ENCODE peak calls at places on chromosome 10, in ten cellular contexts. P is body of pancreas, Z is MCF 10A, K is B cell, I is RWPE2, O is nephron progenitor cell, N is adrenal gland, H is fibroblast of pulmonary artery, E is GM20000, J is hepatocyte. M is an unnamed sample.

GRCh38 chr10:114282526-114282925 is 43.5 kb downstream of the VWA2 start:
- DNase-seq in H (no peak), Z (no peak), O (no peak), E (no peak), K (no peak), J (no peak), I (no peak), N (no peak), P (peak; percentile 4), M (no peak)

GRCh38 chr10:74922921-74923320 is 96.5 kb downstream of the KAT6B start:
- DNase-seq in K (no peak), N (no peak), J (no peak), O (no peak), E (no peak), I (no peak), H (no peak), Z (no peak), P (no peak), M (no peak)

GRCh38 chr10:13816195-13816926 is 229.6 kb downstream of the PRPF18 start:
- DNase-seq in O (no peak), H (peak; percentile 56), J (peak; percentile 47), P (peak; percentile 48), E (no peak), I (no peak), Z (no peak), N (peak; percentile 54), K (no peak), M (no peak)

GRCh38 chr10:73650537-73651331 is 5.1 kb downstream of the SYNPO2L start:
- DNase-seq in N (no peak), E (peak; percentile 69), O (no peak), K (peak; percentile 14), J (no peak), I (no peak), P (no peak), Z (no peak), H (peak; percentile 43), M (peak; percentile 53)

GRCh38 chr10:86673216-86673826 is 5.0 kb downstream of the LDB3 start:
- DNase-seq in N (no peak), H (no peak), I (no peak), P (no peak), K (no peak), E (no peak), O (peak; percentile 35), J (no peak), Z (no peak), M (no peak)

GRCh38 chr10:44005788-44006099 is 357.1 kb upstream of the ZNF32 start:
- DNase-seq in O (no peak), E (no peak), N (no peak), P (no peak), J (no peak), H (no peak), K (no peak), Z (no peak), I (no peak), M (no peak)

GRCh38 chr10:49688920-49689319 is 9.5 kb downstream of the C10orf53 start:
- DNase-seq in J (no peak), I (no peak), H (no peak), N (no peak), P (no peak), Z (no peak), O (no peak), E (no peak), K (no peak), M (no peak)

GRCh38 chr10:75672842-75673241 is 241.4 kb downstream of the LRMDA start:
- DNase-seq in H (peak; percentile 10), P (no peak), O (no peak), E (no peak), J (peak; percentile 16), N (no peak), Z (no peak), K (no peak), I (no peak), M (no peak)

GRCh38 chr10:490256-490655 is 199.2 kb downstream of the DIP2C start:
- DNase-seq in I (peak; percentile 11), J (no peak), H (peak; percentile 73), E (no peak), O (no peak), P (no peak), Z (peak; percentile 33), N (peak; percentile 79), K (no peak), M (no peak)

GRCh38 chr10:47134166-47134565 is 165.8 kb upstream of the GDF10 start:
- DNase-seq in Z (no peak), O (no peak), J (no peak), I (no peak), K (no peak), E (no peak), P (no peak), N (no peak), H (no peak), M (no peak)

GRCh38 chr10:32963102-32963501 is 5.1 kb upstream of the ITGB1 start:
- DNase-seq in N (no peak), Z (peak; percentile 54), E (no peak), K (no peak), H (peak; percentile 92), P (no peak), O (no peak), J (no peak), I (no peak), M (no peak)

GRCh38 chr10:71463111-71463510 is 66.4 kb downstream of the CDH23 start:
- DNase-seq in J (no peak), P (no peak), H (no peak), I (no peak), Z (no peak), K (no peak), N (no peak), E (no peak), O (no peak), M (no peak)

GRCh38 chr10:71461457-71461856 is 64.7 kb downstream of the CDH23 start:
- DNase-seq in J (no peak), N (no peak), I (no peak), K (no peak), O (no peak), E (no peak), H (no peak), P (no peak), Z (no peak), M (no peak)

GRCh38 chr10:71461917-71462641 is 65.4 kb downstream of the CDH23 start:
- DNase-seq in I (no peak), J (no peak), E (no peak), N (no peak), K (no peak), O (no peak), H (no peak), P (no peak), Z (no peak), M (no peak)

GRCh38 chr10:71460615-71461014 is 63.9 kb downstream of the CDH23 start:
- DNase-seq in H (no peak), J (no peak), O (no peak), I (no peak), N (no peak), P (no peak), K (no peak), E (no peak), Z (no peak), M (no peak)

DNA sequence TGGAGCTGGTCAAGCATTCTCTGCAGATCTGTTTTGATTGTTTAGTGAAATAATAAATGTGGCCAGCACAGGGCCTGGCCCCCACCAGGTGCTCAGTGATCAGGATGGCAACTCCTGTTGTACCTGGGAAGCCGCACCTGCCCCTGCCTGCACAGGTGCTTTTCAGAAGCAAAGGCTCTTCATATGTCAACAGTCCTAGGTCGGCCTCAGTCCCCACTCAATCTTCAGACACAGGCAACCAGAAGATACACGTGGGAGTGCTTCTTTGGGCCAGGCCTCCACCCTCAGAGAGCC is 65.9 kb downstream of the CDH23 start:
- DNase-seq in H (no peak), P (no peak), K (no peak), I (no peak), E (no peak), J (no peak), Z (no peak), O (no peak), N (no peak), M (no peak)
- TF ChIP-seq CTCF in H (no peak), P (no peak), K (no peak), I (no peak), E (no peak), J (no peak), Z (no peak), O (no peak), N (no peak), M (no peak)

DNA sequence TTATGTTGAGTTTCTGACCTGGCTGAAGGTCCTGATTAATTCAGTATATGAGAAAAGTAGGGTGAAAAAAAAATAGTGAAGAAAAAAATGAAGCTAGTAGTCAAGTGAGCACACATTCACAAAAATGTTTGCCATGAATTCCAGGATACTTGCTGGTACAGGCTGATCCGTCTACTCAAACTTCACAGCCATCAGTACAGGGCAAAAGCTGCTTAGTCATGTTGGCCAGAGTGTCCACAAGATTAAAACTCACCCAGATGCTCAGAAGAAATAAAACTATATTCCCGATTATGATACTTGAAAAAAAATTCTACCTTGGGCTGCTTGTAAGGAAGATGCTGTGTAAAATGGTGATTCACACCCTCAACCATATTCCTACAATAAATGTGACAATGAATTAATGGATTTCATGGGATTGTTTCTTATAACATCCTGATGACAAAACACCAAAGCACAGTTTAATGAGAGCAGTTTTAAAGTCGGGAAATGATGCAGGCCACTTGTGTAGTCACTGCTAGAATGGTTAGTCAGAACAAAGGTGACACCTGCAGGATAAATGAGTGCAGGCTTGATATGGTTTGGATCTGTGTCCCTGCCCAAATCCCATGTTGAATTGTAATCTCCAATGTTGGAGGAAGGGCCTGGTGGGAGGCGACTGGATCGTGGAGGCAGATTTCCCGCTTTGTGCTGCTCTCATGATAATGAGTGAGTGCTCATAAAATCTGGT is 49.2 kb upstream of the ANKRD1 start:
- DNase-seq in N (no peak), Z (peak; percentile 60), J (no peak), H (peak; percentile 56), K (no peak), P (no peak), I (no peak), E (no peak), O (no peak), M (no peak)
- TF ChIP-seq CTCF in N (no peak), Z (no peak), J (peak; percentile 4), H (no peak), K (no peak), P (no peak), I (no peak), E (no peak), O (no peak), M (no peak)

DNA sequence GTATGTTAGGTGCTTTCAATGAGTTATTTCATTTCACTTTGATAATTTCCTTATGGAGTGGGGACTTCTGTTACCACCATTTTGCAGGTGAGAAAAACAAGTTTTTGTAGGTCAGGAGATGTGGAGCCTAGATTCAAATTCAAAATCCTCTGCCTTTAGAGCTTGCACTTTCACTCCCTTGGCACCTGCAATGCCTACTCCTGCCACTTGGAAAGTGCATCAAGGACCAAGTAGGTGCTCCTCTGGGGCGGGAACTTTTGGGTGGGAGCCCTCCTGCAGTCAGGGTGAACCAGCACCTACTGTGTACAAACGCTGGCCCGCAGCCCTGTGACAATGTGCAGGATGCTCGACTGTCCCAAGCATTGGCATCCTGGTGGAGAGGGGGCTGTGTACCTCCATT is 199.0 kb downstream of the EMX2 start:
- DNase-seq in O (no peak), H (no peak), K (no peak), I (no peak), E (no peak), J (no peak), Z (no peak), P (no peak), N (no peak), M (no peak)
- TF ChIP-seq CTCF in O (peak; percentile 34), H (no peak), K (no peak), I (no peak), E (no peak), J (no peak), Z (peak; percentile 30), P (no peak), N (no peak), M (no peak)

GRCh38 chr10:79052311-79053080 is 16.3 kb upstream of the ZMIZ1 start:
- DNase-seq in K (peak; percentile 39), O (peak; percentile 47), J (peak; percentile 60), E (no peak), H (peak; percentile 12), Z (no peak), I (peak; percentile 46), N (peak; percentile 52), P (peak; percentile 34), M (no peak)
- TF ChIP-seq CTCF in K (peak; percentile 10), O (peak; percentile 50), J (peak; percentile 24), E (no peak), H (peak; percentile 9), Z (no peak), I (no peak), N (peak; percentile 20), P (peak; percentile 57), M (no peak)

M was measured in GM10248.